ENCODE peak calls at places on chromosomes 7 and 10, in eight cellular contexts. M is neuronal stem cell, N is IMR-90, D is H1, P is astrocyte, X is neural progenitor cell, V is GM23248, Y is HCT116. G is an unnamed sample. For H3K36me3 and H3K4me1, the result is how much of the 10 kb centered on the place peaks cover.

GRCh38 chr7:17298840-17299476 is 506 bp downstream of the AHR start:
- DNase-seq in M (peak), N (peak), D (no peak), P (no peak), X (peak), V (peak), Y (no peak), G (no peak)

GRCh38 chr7:888081-889024 is 12.0 kb downstream of the GET4 start:
- DNase-seq in M (no peak), N (no peak), D (no peak), P (no peak), X (no peak), V (no peak), Y (no peak), G (no peak)

GRCh38 chr7:108875139-108875538 is 305.5 kb downstream of the DNAJB9 start:
- DNase-seq in M (no peak), N (peak), D (peak), P (no peak), X (no peak), V (no peak), Y (peak), G (peak)

GRCh38 chr7:41702635-41703371 is at the start of gene INHBA:
- DNase-seq in M (no peak), N (peak), D (no peak), P (peak), X (no peak), V (peak), Y (no peak), G (no peak)

GRCh38 chr7:31373337-31374289 is 33.1 kb upstream of the NEUROD6 start:
- DNase-seq in M (peak), N (peak), D (peak), P (peak), X (peak), V (peak), Y (peak), G (peak)

GRCh38 chr7:32034052-32034451 is 36.2 kb downstream of the PDE1C start:
- DNase-seq in M (no peak), N (no peak), D (no peak), P (no peak), X (no peak), V (no peak), Y (no peak), G (no peak)

GRCh38 chr7:45026984-45027773 is 27.2 kb downstream of the CCM2 start:
- DNase-seq in M (no peak), N (peak), D (no peak), P (peak), X (no peak), V (peak), Y (no peak), G (peak)

GRCh38 chr10:116170815-116171250 is 102.2 kb downstream of the GFRA1 start:
- DNase-seq in M (peak), N (peak), D (no peak), P (peak), X (peak), V (peak), Y (no peak), G (no peak)

GRCh38 chr7:22110881-22111280 is 165.2 kb upstream of the CDCA7L start:
- DNase-seq in M (no peak), N (no peak), D (no peak), P (no peak), X (no peak), V (no peak), Y (no peak), G (no peak)

GRCh38 chr7:133081119-133081604 is 728 bp downstream of the CHCHD3 start:
- DNase-seq in M (no peak), N (no peak), D (no peak), P (no peak), X (peak), V (peak), Y (no peak), G (peak)

GRCh38 chr7:45969940-45970339 is 48.9 kb upstream of the IGFBP3 start:
- DNase-seq in M (no peak), N (no peak), D (no peak), P (no peak), X (no peak), V (no peak), Y (no peak), G (no peak)

GRCh38 chr10:5071411-5072198 is 22.6 kb upstream of the AKR1C3 start:
- DNase-seq in M (peak), N (peak), D (no peak), P (peak), X (peak), V (peak), Y (no peak), G (no peak)

GRCh38 chr7:1850111-1850975 is 180.3 kb downstream of the ELFN1 start:
- DNase-seq in M (no peak), N (no peak), D (no peak), P (no peak), X (no peak), V (no peak), Y (no peak), G (no peak)

GRCh38 chr10:97574374-97575100 is 2.0 kb downstream of the ANKRD2 start:
- DNase-seq in M (no peak), N (peak), D (peak), P (peak), X (no peak), V (peak), Y (peak), G (no peak)

GRCh38 chr10:98125940-98126631 is 8.4 kb upstream of the R3HCC1L start:
- DNase-seq in M (no peak), N (no peak), D (no peak), P (no peak), X (no peak), V (peak), Y (no peak), G (no peak)

GRCh38 chr7:120033114-120033513 is 239.9 kb upstream of the KCND2 start:
- DNase-seq in M (peak), N (no peak), D (no peak), P (peak), X (peak), V (no peak), Y (no peak), G (no peak)

GRCh38 chr10:100868391-100868790 is 44.4 kb upstream of the SLF2 start:
- DNase-seq in M (no peak), N (no peak), D (no peak), P (no peak), X (no peak), V (no peak), Y (no peak), G (no peak)

GRCh38 chr10:100867564-100867963 is 45.2 kb upstream of the SLF2 start:
- DNase-seq in M (no peak), N (no peak), D (no peak), P (no peak), X (no peak), V (no peak), Y (no peak), G (no peak)

GRCh38 chr10:100872034-100872791 is 40.5 kb upstream of the SLF2 start:
- DNase-seq in M (no peak), N (peak), D (peak), P (peak), X (peak), V (peak), Y (peak), G (peak)

GRCh38 chr10:100866575-100867098 is 46.1 kb upstream of the SLF2 start:
- DNase-seq in M (no peak), N (no peak), D (peak), P (no peak), X (peak), V (no peak), Y (no peak), G (no peak)

GRCh38 chr10:100869399-100869798 is 43.4 kb upstream of the SLF2 start:
- DNase-seq in M (no peak), N (no peak), D (no peak), P (no peak), X (no peak), V (no peak), Y (no peak), G (no peak)
- H3K36me3 ChIP-seq in M (under half), N (under half), D (under half), P (under half), X (under half), V (under half), Y (under half), G (under half)

GRCh38 chr7:37945336-37945735 is 24.9 kb downstream of the EPDR1 start:
- DNase-seq in M (no peak), N (no peak), D (no peak), P (peak), X (no peak), V (no peak), Y (no peak), G (no peak)
- H3K9ac ChIP-seq in M (no peak), N (no peak), D (no peak), P (no peak), X (no peak), V (no peak), Y (no peak), G (no peak)

DNA sequence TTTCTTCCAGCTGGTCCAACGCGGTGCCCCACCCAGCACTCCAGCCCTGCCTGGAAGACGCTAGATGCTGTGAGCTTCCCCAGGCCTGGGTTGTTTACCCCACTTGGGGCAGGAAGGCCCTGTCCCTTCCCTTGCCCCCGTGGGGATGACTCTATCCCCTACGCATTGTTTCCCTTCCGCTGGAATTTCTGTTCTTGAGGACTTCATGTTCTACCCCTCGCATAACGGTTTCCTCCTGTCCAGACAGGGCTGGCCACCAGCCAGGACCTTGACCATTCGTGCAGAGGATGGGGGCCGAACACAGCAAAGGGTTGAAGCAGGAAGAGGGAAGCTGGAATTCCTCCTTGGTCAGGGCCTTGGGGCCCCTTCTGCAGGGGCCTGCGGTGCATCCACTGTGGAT is 14.7 kb upstream of the SERPINE1 start:
- DNase-seq in M (no peak), N (no peak), D (no peak), P (peak), X (no peak), V (no peak), Y (no peak), G (no peak)
- H3K4me1 ChIP-seq in M (under half), N (under half), D (under half), P (under half), X (under half), V (under half), Y (under half), G (under half)

GRCh38 chr10:80150172-80150571 is 17.6 kb downstream of the PLAC9 start:
- DNase-seq in M (no peak), N (no peak), D (no peak), P (no peak), X (no peak), V (no peak), Y (no peak), G (no peak)
- H3K36me3 ChIP-seq in M (under half), N (under half), D (under half), P (under half), X (under half), V (under half), Y (under half), G (under half)

GRCh38 chr7:80740778-80741545 is 102.5 kb downstream of the CD36 start:
- DNase-seq in M (no peak), N (peak), D (no peak), P (peak), X (no peak), V (peak), Y (no peak), G (no peak)
- H3K9ac ChIP-seq in M (no peak), N (no peak), D (no peak), P (peak), X (no peak), V (no peak), Y (no peak), G (no peak)

G was measured in DND-41.